ENCODE peak calls at places on chromosomes 1 and 21, in six cellular contexts. One of them, this sample, is unnamed.

GRCh38 chr1:214844319-214844718 is 238.2 kb upstream of the KCNK2 start:
- DNase-seq in body of pancreas: no peak
- DNase-seq in vagina: no peak
- DNase-seq in breast epithelium: no peak
- DNase-seq in IMR-90: no peak
- DNase-seq in adrenal gland: no peak
- DNase-seq in this sample: no peak

GRCh38 chr21:45970674-45971486 is 10.7 kb upstream of the COL6A1 start:
- DNase-seq in body of pancreas: peak; percentile 65
- DNase-seq in vagina: no peak
- DNase-seq in breast epithelium: no peak
- DNase-seq in IMR-90: peak; percentile 44
- DNase-seq in adrenal gland: peak; percentile 53
- DNase-seq in this sample: no peak

GRCh38 chr1:180515857-180516388 is 13.5 kb upstream of the ACBD6 start:
- DNase-seq in body of pancreas: peak; percentile 69
- DNase-seq in vagina: no peak
- DNase-seq in breast epithelium: peak; percentile 63
- DNase-seq in IMR-90: peak; percentile 84
- DNase-seq in adrenal gland: peak; percentile 68
- DNase-seq in this sample: no peak

GRCh38 chr1:213466578-213466977 is 415.5 kb downstream of the RPS6KC1 start:
- DNase-seq in body of pancreas: no peak
- DNase-seq in vagina: no peak
- DNase-seq in breast epithelium: no peak
- DNase-seq in IMR-90: no peak
- DNase-seq in adrenal gland: no peak
- DNase-seq in this sample: no peak

GRCh38 chr1:246677842-246678241 is 46.4 kb upstream of the SCCPDH start:
- DNase-seq in body of pancreas: no peak
- DNase-seq in vagina: no peak
- DNase-seq in breast epithelium: no peak
- DNase-seq in IMR-90: no peak
- DNase-seq in adrenal gland: no peak
- DNase-seq in this sample: no peak

GRCh38 chr1:52633291-52633754 is 355 bp downstream of the SHISAL2A start:
- DNase-seq in body of pancreas: no peak
- DNase-seq in vagina: no peak
- DNase-seq in breast epithelium: no peak
- DNase-seq in IMR-90: no peak
- DNase-seq in adrenal gland: peak; percentile 25
- DNase-seq in this sample: no peak

GRCh38 chr1:185559684-185560310 is 174.4 kb upstream of the HMCN1 start:
- DNase-seq in body of pancreas: peak; percentile 60
- DNase-seq in vagina: no peak
- DNase-seq in breast epithelium: no peak
- DNase-seq in IMR-90: peak; percentile 46
- DNase-seq in adrenal gland: peak; percentile 24
- DNase-seq in this sample: no peak

GRCh38 chr1:209896346-209896745 is 41.7 kb upstream of the SYT14 start:
- DNase-seq in body of pancreas: no peak
- DNase-seq in vagina: peak; percentile 12
- DNase-seq in breast epithelium: no peak
- DNase-seq in IMR-90: peak; percentile 33
- DNase-seq in adrenal gland: no peak
- DNase-seq in this sample: no peak

GRCh38 chr1:86231076-86231475 is 74.5 kb upstream of the COL24A1 start:
- DNase-seq in body of pancreas: no peak
- DNase-seq in vagina: no peak
- DNase-seq in breast epithelium: no peak
- DNase-seq in IMR-90: no peak
- DNase-seq in adrenal gland: no peak
- DNase-seq in this sample: no peak

DNA sequence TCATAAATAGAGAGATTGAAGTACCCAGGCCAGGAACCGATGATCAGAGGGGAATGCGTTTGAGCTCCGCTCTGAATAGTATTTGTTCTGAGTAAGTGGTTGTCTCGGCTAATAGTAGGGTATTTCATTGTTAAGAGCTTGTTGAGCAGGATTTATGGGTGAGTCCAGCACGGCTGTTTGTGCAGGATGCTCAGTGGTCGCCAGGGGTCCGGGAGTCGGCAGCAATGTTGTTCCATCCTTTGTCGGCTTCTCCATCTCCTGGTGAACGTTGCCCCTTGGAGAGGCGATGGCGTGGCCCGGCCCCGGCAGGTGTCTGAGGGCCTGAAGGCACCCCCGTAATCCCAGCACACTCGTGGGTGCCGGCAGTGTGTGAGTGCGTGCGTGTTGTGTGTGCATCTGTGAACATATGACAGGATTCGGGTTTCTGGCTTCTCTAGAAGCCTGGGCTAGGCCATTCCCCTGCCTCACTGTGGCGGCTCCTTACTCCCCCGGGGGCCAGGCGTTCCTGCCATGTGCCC is 160.8 kb upstream of the ARHGEF16 start:
- DNase-seq in body of pancreas: no peak
- DNase-seq in vagina: no peak
- DNase-seq in breast epithelium: no peak
- DNase-seq in IMR-90: no peak
- DNase-seq in adrenal gland: no peak
- DNase-seq in this sample: no peak
- H3K27me3 ChIP-seq in body of pancreas: no peaks in the 10 kb centered on the region
- H3K27me3 ChIP-seq in vagina: peaks cover 4% of the 10 kb centered on the region
- H3K27me3 ChIP-seq in breast epithelium: peaks cover 82% of the 10 kb centered on the region
- H3K27me3 ChIP-seq in IMR-90: peaks cover 13% of the 10 kb centered on the region
- H3K27me3 ChIP-seq in adrenal gland: peaks cover 2% of the 10 kb centered on the region
- H3K27me3 ChIP-seq in this sample: no peaks in the 10 kb centered on the region

DNA sequence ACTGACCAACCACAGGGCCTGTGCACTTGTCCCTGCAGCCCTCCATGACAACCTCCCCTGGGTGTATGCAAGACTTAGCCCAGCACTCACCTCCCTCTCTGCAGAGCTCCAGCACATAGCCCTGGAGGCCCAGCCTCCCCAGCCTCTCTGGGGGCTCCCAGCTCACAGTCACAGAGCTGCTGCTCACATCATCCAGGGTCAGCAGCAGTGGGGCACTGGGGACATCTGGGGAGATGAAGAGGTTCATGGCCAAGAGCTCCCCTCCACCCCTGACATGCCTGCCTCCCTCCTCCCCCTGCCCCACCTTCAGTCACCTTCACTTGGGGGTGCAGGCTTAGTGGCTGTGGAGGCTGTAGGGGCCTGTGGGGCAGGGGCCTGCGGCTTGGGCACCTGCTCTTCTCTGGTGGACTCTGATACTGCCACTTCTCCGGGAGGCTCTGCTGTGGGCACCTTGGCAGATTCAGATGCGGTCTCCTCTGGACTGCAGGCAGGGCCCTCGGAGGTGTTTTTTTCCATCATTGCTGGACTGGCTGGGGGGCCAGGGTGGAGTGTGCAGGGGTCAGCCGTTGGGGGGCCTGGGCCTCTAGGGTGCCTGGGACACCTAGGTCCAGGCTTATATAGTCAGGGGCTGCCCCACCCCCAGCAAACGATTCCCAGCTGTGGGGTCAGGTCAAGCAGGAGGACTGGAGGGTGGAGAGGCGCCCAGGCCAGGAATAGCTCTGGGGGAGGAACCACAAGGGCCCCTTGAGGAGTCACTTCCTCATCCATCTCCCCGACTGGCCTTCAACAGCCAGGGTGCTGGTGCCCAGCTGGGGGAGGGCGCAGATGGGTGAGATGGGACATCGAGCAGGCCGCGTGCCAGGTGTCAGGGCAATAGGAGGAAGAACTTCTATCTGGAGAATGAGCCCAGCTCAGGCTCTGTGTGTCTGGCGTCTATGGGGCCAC is at the start of gene MYBPH:
- DNase-seq in body of pancreas: peak; percentile 30
- DNase-seq in vagina: no peak
- DNase-seq in breast epithelium: no peak
- DNase-seq in IMR-90: no peak
- DNase-seq in adrenal gland: no peak
- DNase-seq in this sample: no peak
- H3K4me1 ChIP-seq in body of pancreas: peaks cover 26% of the 10 kb centered on the region
- H3K4me1 ChIP-seq in vagina: peaks cover 28% of the 10 kb centered on the region
- H3K4me1 ChIP-seq in breast epithelium: no peaks in the 10 kb centered on the region
- H3K4me1 ChIP-seq in IMR-90: peaks cover 22% of the 10 kb centered on the region
- H3K4me1 ChIP-seq in adrenal gland: peaks cover 4% of the 10 kb centered on the region
- H3K4me1 ChIP-seq in this sample: peaks cover 34% of the 10 kb centered on the region

GRCh38 chr1:155001688-155002474 is 721 bp upstream of the ZBTB7B start:
- DNase-seq in body of pancreas: peak; percentile 100
- DNase-seq in vagina: peak; percentile 99
- DNase-seq in breast epithelium: peak; percentile 100
- DNase-seq in IMR-90: peak; percentile 99
- DNase-seq in adrenal gland: peak; percentile 100
- DNase-seq in this sample: peak; percentile 96
- TF ChIP-seq POLR2A in body of pancreas: peak; percentile 81
- TF ChIP-seq POLR2A in vagina: peak; percentile 90
- TF ChIP-seq POLR2A in breast epithelium: peak; percentile 83
- TF ChIP-seq POLR2A in IMR-90: no peak
- TF ChIP-seq POLR2A in adrenal gland: peak; percentile 79
- TF ChIP-seq POLR2A in this sample: peak; percentile 48

GRCh38 chr1:151193304-151193703 is 3.3 kb upstream of the VPS72 start:
- DNase-seq in body of pancreas: no peak
- DNase-seq in vagina: no peak
- DNase-seq in breast epithelium: no peak
- DNase-seq in IMR-90: no peak
- DNase-seq in adrenal gland: no peak
- DNase-seq in this sample: no peak
- H3K27me3 ChIP-seq in body of pancreas: no peaks in the 10 kb centered on the region
- H3K27me3 ChIP-seq in vagina: no peaks in the 10 kb centered on the region
- H3K27me3 ChIP-seq in breast epithelium: no peaks in the 10 kb centered on the region
- H3K27me3 ChIP-seq in IMR-90: no peaks in the 10 kb centered on the region
- H3K27me3 ChIP-seq in adrenal gland: no peaks in the 10 kb centered on the region
- H3K27me3 ChIP-seq in this sample: no peaks in the 10 kb centered on the region

DNA sequence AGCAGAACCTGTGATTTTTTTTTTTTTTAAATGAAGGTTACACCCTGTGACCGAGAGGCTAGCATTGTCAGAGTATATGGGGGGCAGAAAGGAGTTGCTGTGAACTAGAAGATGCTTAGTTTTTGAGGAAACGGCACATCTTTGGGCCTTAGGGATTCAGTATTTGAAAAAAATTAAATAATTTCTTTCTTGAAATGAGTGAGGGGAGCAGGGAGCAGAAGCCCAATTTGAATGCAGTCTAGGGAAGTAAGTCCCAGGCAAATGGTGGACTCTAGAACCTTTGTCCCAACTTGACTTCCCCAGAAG is 42.9 kb downstream of the PEX14 start:
- DNase-seq in body of pancreas: no peak
- DNase-seq in vagina: no peak
- DNase-seq in breast epithelium: no peak
- DNase-seq in IMR-90: no peak
- DNase-seq in adrenal gland: no peak
- DNase-seq in this sample: no peak
- H3K4me1 ChIP-seq in body of pancreas: peaks cover 26% of the 10 kb centered on the region
- H3K4me1 ChIP-seq in vagina: peaks cover 22% of the 10 kb centered on the region
- H3K4me1 ChIP-seq in breast epithelium: no peaks in the 10 kb centered on the region
- H3K4me1 ChIP-seq in IMR-90: peaks cover 11% of the 10 kb centered on the region
- H3K4me1 ChIP-seq in adrenal gland: peaks cover 11% of the 10 kb centered on the region
- H3K4me1 ChIP-seq in this sample: peaks cover 15% of the 10 kb centered on the region

DNA sequence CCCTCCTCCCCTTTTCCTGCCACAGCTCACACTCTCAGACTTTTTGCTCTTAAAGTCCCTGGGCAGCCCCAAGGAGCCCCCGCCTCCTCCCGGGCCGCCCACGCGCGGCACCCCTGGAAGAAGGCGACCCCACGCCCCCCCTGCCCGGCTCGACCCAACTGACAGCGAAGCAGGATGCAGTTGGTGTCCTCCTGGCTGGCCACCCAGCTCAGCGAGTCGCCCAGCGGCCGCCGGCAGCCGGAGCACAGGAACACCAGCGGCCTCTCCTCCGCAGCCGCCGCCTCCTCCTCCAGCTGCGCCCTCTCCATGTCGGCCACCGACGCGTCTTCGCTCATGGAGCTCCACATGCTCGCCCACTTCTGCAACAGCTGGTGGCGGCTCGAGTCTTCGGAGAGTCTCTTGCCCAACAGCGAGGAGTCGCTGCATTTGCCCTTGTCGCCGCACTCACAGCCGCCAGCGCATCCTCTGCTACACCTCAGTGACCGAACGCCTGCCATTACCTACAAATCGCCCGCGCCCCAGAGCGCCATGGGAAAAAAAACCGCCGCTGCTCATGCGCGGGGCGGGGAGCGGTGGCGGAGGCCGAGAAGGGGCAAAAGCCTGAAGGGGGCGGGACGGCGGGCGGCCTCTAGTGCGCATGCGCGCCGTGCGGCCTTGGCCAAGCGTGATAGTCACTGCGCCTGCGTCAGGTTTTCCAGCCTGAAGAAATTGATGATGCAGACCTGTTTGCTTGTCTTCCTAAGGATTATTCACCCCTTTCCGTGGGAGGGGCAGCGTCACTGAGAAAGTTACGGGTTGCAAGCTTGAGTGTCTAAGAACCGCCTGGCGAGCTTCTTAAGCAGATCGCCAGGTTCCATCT is at the start of gene MIS18A:
- DNase-seq in body of pancreas: peak; percentile 95
- DNase-seq in vagina: no peak
- DNase-seq in breast epithelium: peak; percentile 94
- DNase-seq in IMR-90: peak; percentile 96
- DNase-seq in adrenal gland: peak; percentile 97
- DNase-seq in this sample: peak; percentile 60
- TF ChIP-seq POLR2A in body of pancreas: peak; percentile 69
- TF ChIP-seq POLR2A in vagina: peak; percentile 46
- TF ChIP-seq POLR2A in breast epithelium: no peak
- TF ChIP-seq POLR2A in IMR-90: peak; percentile 71
- TF ChIP-seq POLR2A in adrenal gland: peak; percentile 87
- TF ChIP-seq POLR2A in this sample: peak; percentile 53

GRCh38 chr1:112304151-112304550 is 91.9 kb upstream of the CTTNBP2NL start:
- DNase-seq in body of pancreas: no peak
- DNase-seq in vagina: no peak
- DNase-seq in breast epithelium: no peak
- DNase-seq in IMR-90: no peak
- DNase-seq in adrenal gland: no peak
- DNase-seq in this sample: no peak
- H3K27me3 ChIP-seq in body of pancreas: no peaks in the 10 kb centered on the region
- H3K27me3 ChIP-seq in vagina: no peaks in the 10 kb centered on the region
- H3K27me3 ChIP-seq in breast epithelium: no peaks in the 10 kb centered on the region
- H3K27me3 ChIP-seq in IMR-90: peaks cover 13% of the 10 kb centered on the region
- H3K27me3 ChIP-seq in adrenal gland: no peaks in the 10 kb centered on the region
- H3K27me3 ChIP-seq in this sample: no peaks in the 10 kb centered on the region

DNA sequence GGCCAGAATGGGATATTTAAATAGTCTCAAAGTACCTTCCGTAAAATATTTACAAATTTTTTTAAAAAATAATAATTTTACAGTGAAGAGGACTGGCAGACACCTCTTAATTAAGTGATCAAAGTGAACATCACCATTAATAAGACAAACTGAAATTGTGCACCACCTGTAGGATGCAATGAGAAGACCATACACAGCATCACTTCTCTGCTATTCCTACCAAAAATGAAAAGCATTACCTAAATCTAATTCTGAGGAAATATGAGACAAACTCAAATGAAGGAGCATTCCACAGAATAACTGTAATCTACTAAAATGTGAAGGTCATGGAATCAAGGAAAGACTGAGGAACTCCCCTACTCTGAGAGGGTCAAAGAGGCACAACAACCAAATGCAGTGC is 68.2 kb upstream of the PRDX6 start:
- DNase-seq in body of pancreas: no peak
- DNase-seq in vagina: no peak
- DNase-seq in breast epithelium: no peak
- DNase-seq in IMR-90: no peak
- DNase-seq in adrenal gland: no peak
- DNase-seq in this sample: no peak
- H3K4me1 ChIP-seq in body of pancreas: no peaks in the 10 kb centered on the region
- H3K4me1 ChIP-seq in vagina: no peaks in the 10 kb centered on the region
- H3K4me1 ChIP-seq in breast epithelium: no peaks in the 10 kb centered on the region
- H3K4me1 ChIP-seq in IMR-90: peaks cover 10% of the 10 kb centered on the region
- H3K4me1 ChIP-seq in adrenal gland: peaks cover 7% of the 10 kb centered on the region
- H3K4me1 ChIP-seq in this sample: no peaks in the 10 kb centered on the region

GRCh38 chr1:203306089-203306969 is 1.0 kb downstream of the BTG2 start:
- DNase-seq in body of pancreas: peak; percentile 89
- DNase-seq in vagina: no peak
- DNase-seq in breast epithelium: peak; percentile 93
- DNase-seq in IMR-90: peak; percentile 75
- DNase-seq in adrenal gland: peak; percentile 82
- DNase-seq in this sample: peak; percentile 33
- TF ChIP-seq POLR2A in body of pancreas: peak; percentile 92
- TF ChIP-seq POLR2A in vagina: peak; percentile 18
- TF ChIP-seq POLR2A in breast epithelium: no peak
- TF ChIP-seq POLR2A in IMR-90: no peak
- TF ChIP-seq POLR2A in adrenal gland: peak; percentile 57
- TF ChIP-seq POLR2A in this sample: no peak

This sample was measured in esophagus squamous epithelium.